ENCODE peak calls at places on chromosomes 13 and 19, in nine cellular contexts. W, F, Y, I, M, Q, J, V and Z are unnamed samples.

GRCh38 chr19:35509018-35509652 is 4.3 kb downstream of the DMKN start:
- DNase-seq in M (no peak), J (peak), V (no peak), F (no peak), Y (no peak), W (no peak), I (peak), Q (peak), Z (peak)

GRCh38 chr13:113044431-113045114 is 61.0 kb upstream of the F7 start:
- DNase-seq in W (no peak), M (no peak), I (no peak), J (no peak), Y (no peak), Q (no peak), V (peak), F (no peak), Z (no peak)

GRCh38 chr19:10667867-10668266 is 13.7 kb downstream of the ILF3 start:
- DNase-seq in V (no peak), I (no peak), Q (no peak), W (no peak), M (no peak), Y (no peak), F (no peak), J (no peak), Z (no peak)

GRCh38 chr19:44499559-44499958 is 763 bp downstream of the ZNF180 start:
- DNase-seq in F (no peak), J (no peak), W (no peak), V (peak), I (no peak), Y (no peak), Q (no peak), M (no peak), Z (no peak)

GRCh38 chr19:28051047-28051446 is 1161.9 kb downstream of the UQCRFS1 start:
- DNase-seq in W (no peak), J (no peak), I (no peak), M (no peak), Y (no peak), V (no peak), Q (no peak), F (no peak), Z (no peak)

GRCh38 chr13:49539313-49539712 is 43.6 kb downstream of the PHF11 start:
- DNase-seq in F (no peak), Y (no peak), Q (no peak), M (no peak), W (no peak), J (no peak), I (no peak), V (no peak), Z (no peak)

GRCh38 chr19:4909172-4909896 is at the start of gene UHRF1:
- DNase-seq in I (no peak), Q (no peak), F (peak), V (peak), M (no peak), Y (no peak), J (peak), W (peak), Z (no peak)

GRCh38 chr19:19460258-19460731 is 54.8 kb downstream of the GATAD2A start:
- DNase-seq in V (no peak), I (peak), Y (no peak), W (no peak), M (no peak), J (no peak), F (no peak), Q (no peak), Z (no peak)

GRCh38 chr19:35013047-35013819 is 13.1 kb downstream of the GRAMD1A start:
- DNase-seq in J (peak), F (no peak), Q (no peak), W (peak), Y (no peak), V (peak), M (peak), I (peak), Z (peak)

GRCh38 chr13:20903164-20903475 is 574 bp upstream of the XPO4 start:
- DNase-seq in V (no peak), F (no peak), J (no peak), Y (no peak), M (no peak), Q (no peak), I (no peak), W (no peak), Z (no peak)

GRCh38 chr13:79307433-79307861 is 98.6 kb downstream of the RBM26 start:
- DNase-seq in V (no peak), F (no peak), J (no peak), I (no peak), Y (no peak), Q (no peak), M (no peak), W (no peak), Z (no peak)

GRCh38 chr19:41753159-41753558 is 2.2 kb upstream of the CEACAM6 start:
- DNase-seq in F (no peak), I (peak), Q (no peak), V (peak), Y (no peak), J (no peak), W (no peak), M (peak), Z (peak)

GRCh38 chr13:59363950-59364349 is 799.8 kb downstream of the DIAPH3 start:
- DNase-seq in F (no peak), I (no peak), Q (no peak), J (no peak), M (no peak), W (no peak), Y (no peak), V (no peak), Z (no peak)

GRCh38 chr13:27797228-27797624 is 4.9 kb downstream of the GSX1 start:
- DNase-seq in F (no peak), I (no peak), M (peak), J (no peak), Y (no peak), V (no peak), Q (no peak), W (peak), Z (no peak)

GRCh38 chr13:73754727-73755292 is 379.4 kb downstream of the KLF12 start:
- DNase-seq in Y (peak), V (peak), I (peak), F (peak), W (peak), M (peak), J (peak), Q (peak), Z (no peak)

GRCh38 chr19:39497850-39498261 is 891 bp upstream of the DLL3 start:
- DNase-seq in J (peak), V (peak), W (peak), I (peak), M (peak), Y (no peak), F (no peak), Q (no peak), Z (no peak)

GRCh38 chr19:5786593-5787551 is 2.3 kb upstream of the PRR22 start:
- DNase-seq in Q (no peak), V (no peak), J (no peak), M (no peak), Y (no peak), W (no peak), I (no peak), F (no peak), Z (no peak)

GRCh38 chr19:3201072-3201700 is 15.5 kb downstream of the NCLN start:
- DNase-seq in W (no peak), V (no peak), F (no peak), Q (no peak), J (no peak), Y (no peak), I (no peak), M (no peak), Z (peak)

GRCh38 chr13:113969311-113969972 is 4.4 kb downstream of the C13orf46 start:
- DNase-seq in V (no peak), W (no peak), I (no peak), M (no peak), J (no peak), Y (no peak), Q (no peak), F (no peak), Z (peak)

GRCh38 chr13:69948016-69948415 is 159.6 kb upstream of the ATXN8OS start:
- DNase-seq in W (no peak), Q (no peak), V (no peak), Y (no peak), M (no peak), F (no peak), J (no peak), I (no peak), Z (no peak)

GRCh38 chr19:18589380-18590272 is 1.0 kb downstream of the REX1BD start:
- DNase-seq in Q (peak), W (peak), V (peak), Y (no peak), I (peak), J (peak), F (peak), M (peak), Z (peak)

GRCh38 chr19:43719378-43719868 is 3.5 kb downstream of the IRGC start:
- DNase-seq in F (no peak), W (no peak), Y (no peak), M (no peak), I (no peak), J (no peak), Q (no peak), V (no peak), Z (no peak)

GRCh38 chr13:93151277-93151676 is 75.3 kb upstream of the GPC6 start:
- DNase-seq in M (peak), W (peak), F (peak), Y (peak), V (peak), Q (peak), I (no peak), J (no peak), Z (no peak)

GRCh38 chr19:14139944-14140343 is 3.6 kb upstream of the ASF1B start:
- DNase-seq in F (no peak), J (no peak), Q (no peak), V (no peak), M (peak), I (peak), Y (no peak), W (no peak), Z (no peak)

GRCh38 chr13:39037410-39037879 is 444 bp downstream of the PROSER1 start:
- DNase-seq in Q (peak), Y (no peak), J (no peak), W (no peak), F (no peak), M (no peak), V (no peak), I (no peak), Z (no peak)

GRCh38 chr19:13965377-13965896 is 13.1 kb downstream of the DCAF15 start:
- DNase-seq in M (no peak), V (no peak), W (no peak), J (no peak), Q (no peak), I (no peak), F (no peak), Y (no peak), Z (no peak)

GRCh38 chr13:36258831-36259230 is 38.8 kb downstream of the CCDC169 start:
- DNase-seq in Q (no peak), M (no peak), V (no peak), J (no peak), W (no peak), Y (no peak), I (no peak), F (no peak), Z (no peak)

GRCh38 chr19:3849092-3849491 is 19.7 kb downstream of the ZFR2 start:
- DNase-seq in Y (no peak), V (no peak), F (no peak), I (peak), J (no peak), W (no peak), Q (no peak), M (no peak), Z (no peak)

GRCh38 chr13:108227651-108228272 is 9.6 kb downstream of the ABHD13 start:
- DNase-seq in M (peak), Y (no peak), W (peak), Q (peak), J (peak), V (peak), I (peak), F (no peak), Z (no peak)

GRCh38 chr19:28883241-28883693 is 329.7 kb downstream of the UQCRFS1 start:
- DNase-seq in Q (peak), Y (no peak), M (peak), I (no peak), F (no peak), J (no peak), W (peak), V (peak), Z (peak)

GRCh38 chr19:7326105-7326877 is 22.4 kb upstream of the ARHGEF18 start:
- DNase-seq in J (no peak), F (no peak), V (peak), Q (no peak), Y (no peak), W (no peak), M (peak), I (no peak), Z (no peak)

GRCh38 chr13:48505597-48506091 is 27.2 kb downstream of the RCBTB2 start:
- DNase-seq in Y (no peak), Q (no peak), J (no peak), I (peak), V (peak), W (no peak), M (no peak), F (no peak), Z (no peak)

GRCh38 chr13:112182831-112183543 is 116.0 kb downstream of the SOX1 start:
- DNase-seq in W (no peak), Q (no peak), V (no peak), J (no peak), Y (no peak), I (no peak), F (no peak), M (no peak), Z (no peak)

GRCh38 chr13:55234311-55234710 is 1906.4 kb upstream of the PRR20A start:
- DNase-seq in M (no peak), J (no peak), W (no peak), F (no peak), Y (no peak), Q (no peak), V (no peak), I (no peak), Z (no peak)

GRCh38 chr13:90519157-90519556 is 828.3 kb upstream of the MIR17HG start:
- DNase-seq in M (no peak), Q (no peak), W (no peak), F (no peak), J (no peak), V (no peak), Y (no peak), I (no peak), Z (no peak)

GRCh38 chr19:14661372-14661924 is 13.2 kb downstream of the ADGRE3 start:
- DNase-seq in F (no peak), Q (no peak), I (peak), W (no peak), M (no peak), Y (no peak), J (no peak), V (no peak), Z (no peak)

GRCh38 chr19:51607920-51608562 is 22.2 kb downstream of the SIGLEC5 start:
- DNase-seq in I (peak), Y (no peak), W (peak), F (no peak), V (peak), M (peak), J (no peak), Q (peak), Z (peak)

GRCh38 chr13:21613791-21614190 is 9.8 kb upstream of the MICU2 start:
- DNase-seq in F (no peak), Y (no peak), J (no peak), W (no peak), Q (no peak), V (no peak), M (no peak), I (no peak), Z (no peak)